ENCODE peak calls at places on chromosomes 7 and 10, in four cellular contexts. M, H, N and G are unnamed samples.

GRCh38 chr7:30713397-30713796 is 31.1 kb upstream of the CRHR2 start:
- DNase-seq in N (peak), M (no peak), H (no peak), G (no peak)

GRCh38 chr7:147915781-147916180 is 674.8 kb upstream of the C7orf33 start:
- DNase-seq in M (no peak), N (no peak), H (no peak), G (no peak)

GRCh38 chr7:2638224-2638991 is 6.6 kb downstream of the TTYH3 start:
- DNase-seq in N (peak), M (no peak), H (peak), G (peak)

GRCh38 chr10:119933179-119933578 is 40.6 kb downstream of the SEC23IP start:
- DNase-seq in M (peak), H (peak), N (peak), G (no peak)

GRCh38 chr7:65980478-65981250 is 1.3 kb downstream of the GUSB start:
- DNase-seq in H (no peak), M (peak), N (peak), G (peak)

GRCh38 chr10:62437696-62438095 is 63.5 kb downstream of the ZNF365 start:
- DNase-seq in M (peak), H (peak), N (peak), G (peak)

GRCh38 chr7:101634196-101634717 is 5.2 kb upstream of the MYL10 start:
- DNase-seq in M (no peak), N (no peak), H (no peak), G (no peak)

GRCh38 chr7:14389052-14389988 is 399.9 kb upstream of the ETV1 start:
- DNase-seq in H (no peak), M (no peak), N (no peak), G (no peak)

GRCh38 chr10:15223174-15223573 is 54.7 kb upstream of the NMT2 start:
- DNase-seq in M (peak), N (peak), H (peak), G (peak)

GRCh38 chr10:130847170-130847569 is 464.4 kb downstream of the TCERG1L start:
- DNase-seq in H (no peak), N (no peak), M (no peak), G (no peak)

GRCh38 chr7:77413861-77414424 is 2.2 kb downstream of the GSAP start:
- DNase-seq in H (peak), M (peak), N (peak), G (no peak)

GRCh38 chr7:75968561-75969001 is 25.8 kb downstream of the TMEM120A start:
- DNase-seq in H (no peak), M (no peak), N (no peak), G (no peak)

GRCh38 chr7:4931932-4932331 is 27.1 kb downstream of the MMD2 start:
- DNase-seq in M (no peak), N (peak), H (no peak), G (no peak)

GRCh38 chr7:80379034-80379433 is 132.8 kb downstream of the GNAT3 start:
- DNase-seq in N (peak), H (peak), M (peak), G (no peak)

GRCh38 chr7:111294494-111294893 is 203.6 kb downstream of the LRRN3 start:
- DNase-seq in H (no peak), N (no peak), M (no peak), G (no peak)

GRCh38 chr7:18087687-18088078 is 60.0 kb upstream of the PRPS1L1 start:
- DNase-seq in M (no peak), N (no peak), H (no peak), G (no peak)

GRCh38 chr10:75870039-75870645 is 438.7 kb downstream of the LRMDA start:
- DNase-seq in H (no peak), M (no peak), N (no peak), G (no peak)

GRCh38 chr7:130942211-130942964 is 208.4 kb upstream of the KLF14 start:
- DNase-seq in N (peak), M (peak), H (peak), G (no peak)
- H3K4me3 ChIP-seq in N (no peak), M (no peak), H (peak), G (peak)

GRCh38 chr7:150314639-150315239 is 8.4 kb upstream of the LRRC61 start:
- DNase-seq in M (no peak), N (no peak), H (no peak), G (no peak)

GRCh38 chr7:150313870-150314269 is 9.3 kb upstream of the LRRC61 start:
- DNase-seq in H (no peak), N (no peak), M (no peak), G (no peak)

GRCh38 chr7:150311146-150311545 is 12.0 kb upstream of the LRRC61 start:
- DNase-seq in M (no peak), N (no peak), H (no peak), G (no peak)

GRCh38 chr7:150311711-150312110 is 11.4 kb upstream of the LRRC61 start:
- DNase-seq in M (no peak), N (no peak), H (no peak), G (no peak)

DNA sequence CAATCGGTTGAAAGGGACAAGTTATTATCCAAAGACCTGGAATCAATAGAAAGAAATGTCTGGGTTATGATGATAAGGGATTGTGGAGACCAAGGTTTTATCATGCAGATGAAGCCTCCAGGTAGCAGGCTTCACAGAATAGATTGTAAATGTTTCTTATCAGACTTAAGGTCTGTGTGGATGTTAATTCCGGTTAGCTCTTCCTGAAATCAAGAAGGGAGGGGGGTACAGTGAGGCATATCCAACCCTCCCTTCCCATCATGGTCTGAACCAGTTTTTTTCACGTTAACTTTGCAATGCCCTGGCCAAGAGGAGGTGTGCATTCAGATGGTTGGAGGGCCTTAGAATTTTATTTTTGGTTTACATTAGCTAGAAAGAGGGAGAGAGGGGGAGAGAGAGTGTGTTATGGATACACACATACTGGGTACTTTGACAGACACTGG is 9.8 kb upstream of the LRRC61 start:
- DNase-seq in H (no peak), M (no peak), N (no peak), G (no peak)
- H3K27ac ChIP-seq in H (no peak), M (no peak), N (no peak), G (no peak)

GRCh38 chr7:67484244-67484751 is 487.7 kb downstream of the TYW1 start:
- DNase-seq in N (peak), M (peak), H (peak), G (peak)
- H3K4me3 ChIP-seq in N (peak), M (no peak), H (no peak), G (no peak)

GRCh38 chr7:35988105-35988504 is 164.9 kb upstream of the EEPD1 start:
- DNase-seq in M (no peak), N (no peak), H (no peak), G (no peak)

GRCh38 chr7:35987016-35987415 is 166.0 kb upstream of the EEPD1 start:
- DNase-seq in M (no peak), H (no peak), N (no peak), G (no peak)

GRCh38 chr7:35991511-35992232 is 161.4 kb upstream of the EEPD1 start:
- DNase-seq in N (no peak), H (peak), M (no peak), G (peak)

GRCh38 chr7:35985126-35985754 is 167.8 kb upstream of the EEPD1 start:
- DNase-seq in M (peak), H (peak), N (peak), G (peak)

DNA sequence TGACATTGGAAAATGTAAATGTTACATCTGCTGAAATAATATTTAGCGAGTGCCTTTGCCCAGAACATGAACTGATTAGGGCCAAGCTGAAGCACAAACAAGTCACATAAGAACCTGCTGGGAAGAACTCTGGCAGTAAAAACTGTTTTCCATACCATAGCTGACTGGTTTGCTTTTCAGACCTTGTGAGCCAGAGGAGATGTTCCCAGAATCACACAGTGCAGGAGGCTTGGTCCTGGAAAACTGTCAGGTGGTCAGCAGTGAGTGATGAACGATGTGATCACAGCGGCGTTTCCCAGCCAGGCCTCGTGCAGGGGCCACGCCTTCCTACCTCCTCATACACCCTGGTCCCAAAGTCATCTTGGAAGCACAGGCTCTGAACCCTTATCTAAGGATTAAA is 164.2 kb upstream of the EEPD1 start:
- DNase-seq in N (no peak), H (no peak), M (no peak), G (no peak)
- H3K27ac ChIP-seq in N (no peak), H (no peak), M (no peak), G (no peak)

GRCh38 chr10:4119107-4119506 is 334.1 kb upstream of the KLF6 start:
- DNase-seq in N (no peak), H (no peak), M (no peak), G (no peak)

GRCh38 chr10:4120454-4120853 is 335.4 kb upstream of the KLF6 start:
- DNase-seq in H (no peak), M (no peak), N (no peak), G (no peak)

GRCh38 chr10:4127518-4128315 is 342.7 kb upstream of the KLF6 start:
- DNase-seq in H (no peak), M (peak), N (no peak), G (no peak)

GRCh38 chr10:4117604-4118003 is 332.6 kb upstream of the KLF6 start:
- DNase-seq in M (no peak), N (no peak), H (no peak), G (no peak)

DNA sequence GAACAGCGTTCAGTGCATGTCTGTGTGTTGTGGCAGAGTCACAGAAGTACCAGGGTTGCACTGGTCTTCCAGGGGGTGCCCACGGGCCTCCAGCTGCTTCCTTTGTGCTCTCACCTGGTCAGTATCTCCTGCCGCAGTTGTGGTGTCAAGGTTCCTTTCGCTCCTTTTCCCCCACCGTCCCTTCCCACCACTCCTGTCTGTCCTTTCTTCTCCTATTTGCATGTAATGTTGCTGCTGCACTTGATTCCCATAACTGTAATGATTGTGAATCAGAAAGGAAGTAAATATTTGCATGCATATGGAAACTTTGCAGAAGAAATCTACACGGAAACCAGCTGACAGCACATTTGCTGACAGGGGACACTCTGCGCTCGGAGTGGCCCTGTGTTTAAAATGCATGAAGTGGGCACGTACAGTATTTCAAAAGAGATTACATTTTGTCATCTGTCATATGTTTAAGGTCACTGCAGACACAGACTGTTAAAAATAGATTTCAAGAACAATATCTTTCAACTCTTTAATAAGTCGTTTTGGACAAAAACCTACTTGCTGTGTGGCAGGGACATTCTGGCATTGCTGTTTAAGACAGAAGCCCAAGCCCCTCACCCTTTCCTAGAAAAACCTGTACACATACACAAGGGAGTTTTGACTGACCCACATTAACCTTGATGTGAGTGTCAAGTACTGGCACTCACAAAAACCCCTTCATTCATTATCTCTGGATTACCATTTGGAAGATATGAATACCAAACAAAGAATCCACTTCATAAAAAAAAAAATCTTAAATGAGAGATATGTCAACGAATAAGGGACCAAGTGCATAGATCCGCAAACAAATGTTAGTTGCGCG is 336.7 kb upstream of the KLF6 start:
- DNase-seq in M (no peak), H (no peak), N (no peak), G (no peak)
- H3K4me3 ChIP-seq in M (no peak), H (no peak), N (no peak), G (no peak)

GRCh38 chr10:63547628-63548356 is 26.6 kb downstream of the REEP3 start:
- DNase-seq in M (no peak), N (no peak), H (peak), G (peak)

GRCh38 chr10:63544418-63544817 is 23.2 kb downstream of the REEP3 start:
- DNase-seq in H (no peak), N (no peak), M (no peak), G (no peak)

GRCh38 chr10:63553031-63553430 is 31.8 kb downstream of the REEP3 start:
- DNase-seq in N (peak), H (peak), M (no peak), G (peak)

GRCh38 chr10:63549810-63550209 is 28.6 kb downstream of the REEP3 start:
- DNase-seq in N (no peak), H (peak), M (no peak), G (no peak)

GRCh38 chr10:63548860-63549259 is 27.7 kb downstream of the REEP3 start:
- DNase-seq in H (no peak), N (no peak), M (no peak), G (no peak)
- H3K27ac ChIP-seq in H (no peak), N (no peak), M (no peak), G (no peak)